ENCODE peak calls at places on chromosomes 2 and 18, in nine cellular contexts. One of them, this sample, is unnamed.

GRCh38 chr2:38775921-38776225 is 2.1 kb upstream of the GEMIN6 start:
- DNase-seq in NCI-H1930: no peak
- DNase-seq in uterus: no peak
- DNase-seq in stomach: no peak
- DNase-seq in HepG2: no peak
- DNase-seq in nephron progenitor cell: no peak
- DNase-seq in NCI-H1092: no peak
- DNase-seq in GM23338: no peak
- DNase-seq in left ventricle myocardium inferior: no peak
- DNase-seq in this sample: no peak

GRCh38 chr2:61089797-61090196 is 24.1 kb downstream of the SANBR start:
- DNase-seq in uterus: no peak
- DNase-seq in NCI-H1092: no peak
- DNase-seq in left ventricle myocardium inferior: no peak
- DNase-seq in GM23338: no peak
- DNase-seq in nephron progenitor cell: no peak
- DNase-seq in HepG2: no peak
- DNase-seq in stomach: no peak
- DNase-seq in NCI-H1930: no peak
- DNase-seq in this sample: no peak

GRCh38 chr2:109318150-109318948 is 189.3 kb downstream of the SH3RF3 start:
- DNase-seq in stomach: peak; percentile 50
- DNase-seq in NCI-H1092: no peak
- DNase-seq in HepG2: peak; percentile 20
- DNase-seq in left ventricle myocardium inferior: peak; percentile 86
- DNase-seq in NCI-H1930: no peak
- DNase-seq in nephron progenitor cell: peak; percentile 60
- DNase-seq in GM23338: no peak
- DNase-seq in uterus: peak; percentile 85
- DNase-seq in this sample: peak; percentile 44

GRCh38 chr2:200408428-200409311 is 101.2 kb downstream of the KCTD18 start:
- DNase-seq in stomach: peak; percentile 47
- DNase-seq in NCI-H1930: no peak
- DNase-seq in GM23338: no peak
- DNase-seq in HepG2: peak; percentile 52
- DNase-seq in NCI-H1092: peak; percentile 15
- DNase-seq in left ventricle myocardium inferior: no peak
- DNase-seq in nephron progenitor cell: peak; percentile 4
- DNase-seq in uterus: no peak
- DNase-seq in this sample: no peak

GRCh38 chr18:26005950-26006349 is 84.5 kb downstream of the SS18 start:
- DNase-seq in NCI-H1092: no peak
- DNase-seq in nephron progenitor cell: no peak
- DNase-seq in NCI-H1930: no peak
- DNase-seq in GM23338: no peak
- DNase-seq in uterus: no peak
- DNase-seq in left ventricle myocardium inferior: no peak
- DNase-seq in HepG2: no peak
- DNase-seq in stomach: no peak
- DNase-seq in this sample: no peak

GRCh38 chr2:10285191-10285577 is 17.5 kb upstream of the HPCAL1 start:
- DNase-seq in stomach: no peak
- DNase-seq in NCI-H1092: no peak
- DNase-seq in HepG2: no peak
- DNase-seq in NCI-H1930: no peak
- DNase-seq in nephron progenitor cell: no peak
- DNase-seq in GM23338: no peak
- DNase-seq in uterus: no peak
- DNase-seq in left ventricle myocardium inferior: no peak
- DNase-seq in this sample: no peak

GRCh38 chr2:100200985-100201384 is 58.6 kb upstream of the AFF3 start:
- DNase-seq in nephron progenitor cell: no peak
- DNase-seq in uterus: no peak
- DNase-seq in HepG2: no peak
- DNase-seq in stomach: no peak
- DNase-seq in NCI-H1092: no peak
- DNase-seq in NCI-H1930: no peak
- DNase-seq in left ventricle myocardium inferior: no peak
- DNase-seq in GM23338: no peak
- DNase-seq in this sample: no peak

GRCh38 chr2:241417626-241418025 is 61.5 kb downstream of the FARP2 start:
- DNase-seq in HepG2: peak; percentile 66
- DNase-seq in NCI-H1930: peak; percentile 9
- DNase-seq in NCI-H1092: peak; percentile 73
- DNase-seq in left ventricle myocardium inferior: no peak
- DNase-seq in nephron progenitor cell: no peak
- DNase-seq in uterus: no peak
- DNase-seq in stomach: no peak
- DNase-seq in GM23338: no peak
- DNase-seq in this sample: no peak

GRCh38 chr2:150413416-150413815 is 74.1 kb downstream of the RND3 start:
- DNase-seq in uterus: no peak
- DNase-seq in NCI-H1930: no peak
- DNase-seq in stomach: no peak
- DNase-seq in nephron progenitor cell: no peak
- DNase-seq in NCI-H1092: no peak
- DNase-seq in left ventricle myocardium inferior: no peak
- DNase-seq in HepG2: no peak
- DNase-seq in GM23338: no peak
- DNase-seq in this sample: no peak

GRCh38 chr2:161030260-161031063 is 129.8 kb upstream of the TANK start:
- DNase-seq in uterus: no peak
- DNase-seq in NCI-H1930: no peak
- DNase-seq in nephron progenitor cell: no peak
- DNase-seq in left ventricle myocardium inferior: no peak
- DNase-seq in HepG2: peak; percentile 45
- DNase-seq in GM23338: no peak
- DNase-seq in stomach: no peak
- DNase-seq in NCI-H1092: no peak
- DNase-seq in this sample: no peak

GRCh38 chr2:236530512-236530911 is 39.1 kb upstream of the ACKR3 start:
- DNase-seq in stomach: no peak
- DNase-seq in NCI-H1930: no peak
- DNase-seq in left ventricle myocardium inferior: no peak
- DNase-seq in HepG2: no peak
- DNase-seq in uterus: no peak
- DNase-seq in GM23338: no peak
- DNase-seq in nephron progenitor cell: no peak
- DNase-seq in NCI-H1092: no peak
- DNase-seq in this sample: no peak

GRCh38 chr2:21231985-21232384 is 108.2 kb downstream of the TDRD15 start:
- DNase-seq in GM23338: no peak
- DNase-seq in nephron progenitor cell: no peak
- DNase-seq in HepG2: no peak
- DNase-seq in stomach: no peak
- DNase-seq in left ventricle myocardium inferior: no peak
- DNase-seq in NCI-H1930: no peak
- DNase-seq in NCI-H1092: no peak
- DNase-seq in uterus: no peak
- DNase-seq in this sample: no peak

GRCh38 chr2:99651930-99652670 is 162.3 kb upstream of the REV1 start:
- DNase-seq in NCI-H1092: no peak
- DNase-seq in stomach: no peak
- DNase-seq in left ventricle myocardium inferior: no peak
- DNase-seq in nephron progenitor cell: no peak
- DNase-seq in HepG2: no peak
- DNase-seq in GM23338: peak; percentile 6
- DNase-seq in NCI-H1930: no peak
- DNase-seq in uterus: no peak
- DNase-seq in this sample: no peak

GRCh38 chr2:158988501-158988900 is 20.1 kb downstream of the TANC1 start:
- DNase-seq in nephron progenitor cell: no peak
- DNase-seq in NCI-H1930: no peak
- DNase-seq in GM23338: peak; percentile 11
- DNase-seq in NCI-H1092: no peak
- DNase-seq in stomach: no peak
- DNase-seq in uterus: no peak
- DNase-seq in HepG2: no peak
- DNase-seq in left ventricle myocardium inferior: no peak
- DNase-seq in this sample: no peak

This sample was measured in prostate gland.